ENCODE peak calls at places on chromosomes 3 and 15, in ten cellular contexts. E, A, M, Y, N, J, H, R, Z and I are unnamed samples.

GRCh38 chr3:41365973-41366372 is 166.7 kb downstream of the CTNNB1 start:
- DNase-seq in E (no peak), A (no peak), N (no peak), J (no peak), Y (no peak), H (no peak), M (no peak), Z (no peak), R (no peak), I (no peak)

GRCh38 chr3:76826915-76827314 is 213.0 kb upstream of the ROBO2 start:
- DNase-seq in E (no peak), H (no peak), N (peak; percentile 1), R (no peak), J (no peak), Z (no peak), M (no peak), A (no peak), Y (no peak), I (no peak)

GRCh38 chr15:98651581-98652220 is 3.4 kb downstream of the IGF1R start:
- DNase-seq in M (peak; percentile 19), N (peak; percentile 61), J (no peak), Z (peak; percentile 6), A (peak; percentile 64), R (peak; percentile 78), Y (no peak), E (no peak), H (no peak), I (peak; percentile 52)

GRCh38 chr15:57503051-57503702 is 88.5 kb upstream of the MYZAP start:
- DNase-seq in Y (no peak), J (no peak), A (peak; percentile 33), E (peak; percentile 60), H (no peak), Z (no peak), R (no peak), M (peak; percentile 9), N (no peak), I (no peak)

GRCh38 chr3:42853739-42854302 is 21.9 kb downstream of the CYP8B1 start:
- DNase-seq in N (peak; percentile 19), J (no peak), R (no peak), H (no peak), A (no peak), E (no peak), Y (no peak), Z (no peak), M (no peak), I (no peak)

GRCh38 chr3:81352867-81353266 is 408.6 kb downstream of the GBE1 start:
- DNase-seq in J (no peak), E (peak; percentile 12), A (peak; percentile 48), Z (peak; percentile 69), Y (no peak), N (peak; percentile 22), H (no peak), R (peak; percentile 21), M (peak; percentile 26), I (no peak)

GRCh38 chr15:44034334-44034733 is 160.7 kb downstream of the FRMD5 start:
- DNase-seq in N (no peak), Y (no peak), R (no peak), M (no peak), A (no peak), J (no peak), H (no peak), Z (no peak), E (no peak), I (no peak)

GRCh38 chr3:161372321-161373260 is 1.3 kb upstream of the SPTSSB start:
- DNase-seq in J (no peak), E (peak; percentile 72), R (peak; percentile 31), N (peak; percentile 33), Y (peak; percentile 56), Z (peak; percentile 81), H (peak; percentile 64), M (no peak), A (no peak), I (peak; percentile 38)

GRCh38 chr3:70000563-70001081 is 1.1 kb downstream of the SAMMSON start:
- DNase-seq in N (no peak), M (no peak), H (no peak), A (no peak), Y (no peak), R (peak; percentile 20), J (no peak), E (no peak), Z (peak; percentile 5), I (no peak)

GRCh38 chr3:4988815-4989648 is 9.8 kb downstream of the BHLHE40 start:
- DNase-seq in A (no peak), E (no peak), H (no peak), R (no peak), Z (peak; percentile 9), J (no peak), M (no peak), N (peak; percentile 80), Y (no peak), I (no peak)

GRCh38 chr3:194158942-194159439 is 23.0 kb downstream of the HES1 start:
- DNase-seq in J (no peak), N (no peak), Z (peak; percentile 89), E (no peak), Y (no peak), A (no peak), H (no peak), R (peak; percentile 73), M (no peak), I (peak; percentile 69)

GRCh38 chr15:59553879-59554735 is 57.5 kb upstream of the GCNT3 start:
- DNase-seq in A (peak; percentile 84), Z (peak; percentile 77), E (no peak), R (peak; percentile 97), N (peak; percentile 87), H (no peak), Y (no peak), J (no peak), M (no peak), I (peak; percentile 84)

GRCh38 chr3:129867506-129868124 is 25.9 kb downstream of the TMCC1 start:
- DNase-seq in R (no peak), Y (no peak), E (no peak), N (no peak), M (peak; percentile 22), Z (no peak), H (no peak), J (no peak), A (no peak), I (no peak)

GRCh38 chr3:79414821-79415220 is 353.0 kb downstream of the ROBO1 start:
- DNase-seq in M (no peak), E (no peak), J (no peak), Y (no peak), R (peak; percentile 41), A (no peak), H (no peak), N (no peak), Z (peak; percentile 16), I (no peak)

GRCh38 chr3:173066044-173066679 is 74.9 kb downstream of the SPATA16 start:
- DNase-seq in H (no peak), Y (no peak), Z (peak; percentile 12), J (no peak), E (no peak), M (no peak), R (no peak), A (peak; percentile 16), N (peak; percentile 77), I (no peak)

GRCh38 chr3:172982731-172983364 is 158.2 kb downstream of the SPATA16 start:
- DNase-seq in H (no peak), Y (no peak), J (no peak), E (peak; percentile 17), Z (peak; percentile 18), M (peak; percentile 4), R (no peak), N (peak; percentile 18), A (no peak), I (no peak)

GRCh38 chr3:66255865-66256264 is 35.1 kb downstream of the SLC25A26 start:
- DNase-seq in Y (no peak), R (no peak), A (no peak), Z (no peak), H (no peak), E (no peak), N (no peak), M (no peak), J (no peak), I (no peak)

GRCh38 chr3:13378155-13378554 is 42.0 kb downstream of the NUP210 start:
- DNase-seq in E (no peak), J (no peak), N (no peak), M (peak; percentile 59), R (no peak), Y (no peak), H (no peak), A (no peak), Z (no peak), I (no peak)

GRCh38 chr3:152524198-152525140 is 255.7 kb downstream of the MBNL1 start:
- DNase-seq in E (peak; percentile 15), H (no peak), J (no peak), A (peak; percentile 24), Y (no peak), M (peak; percentile 69), N (peak; percentile 66), Z (peak; percentile 80), R (peak; percentile 12), I (peak; percentile 9)

GRCh38 chr3:126418256-126418530 is 23.5 kb downstream of the CFAP100 start:
- DNase-seq in E (no peak), R (no peak), N (no peak), A (no peak), Y (no peak), M (no peak), Z (no peak), J (no peak), H (no peak), I (no peak)

GRCh38 chr15:47551079-47551478 is 166.2 kb upstream of the SEMA6D start:
- DNase-seq in Z (peak; percentile 20), J (no peak), E (peak; percentile 27), N (peak; percentile 3), A (no peak), R (no peak), H (no peak), Y (no peak), M (no peak), I (no peak)